ENCODE peak calls at places on chromosomes 7 and 10, in six cellular contexts. W, Y, K, Q, H and R are unnamed samples.

GRCh38 chr7:91128574-91129348 is 135.5 kb upstream of the FZD1 start:
- DNase-seq in Q (no peak), Y (no peak), W (no peak), K (no peak), H (no peak), R (no peak)

GRCh38 chr10:24465899-24466615 is 257.1 kb downstream of the KIAA1217 start:
- DNase-seq in K (no peak), Q (no peak), Y (no peak), H (no peak), W (peak; percentile 83), R (peak; percentile 79)

GRCh38 chr7:101486056-101486763 is 123.5 kb downstream of the COL26A1 start:
- DNase-seq in Q (no peak), Y (no peak), W (peak; percentile 62), H (no peak), K (no peak), R (no peak)

GRCh38 chr7:35987016-35987415 is 166.0 kb upstream of the EEPD1 start:
- DNase-seq in Q (no peak), K (no peak), Y (no peak), H (no peak), W (no peak), R (no peak)

GRCh38 chr7:4797858-4798705 is 22.7 kb downstream of the AP5Z1 start:
- DNase-seq in H (no peak), Y (peak; percentile 66), Q (peak; percentile 72), W (peak; percentile 62), K (peak; percentile 77), R (no peak)

GRCh38 chr7:151632750-151633515 is 113.2 kb upstream of the RHEB start:
- DNase-seq in H (peak; percentile 80), Y (no peak), K (peak; percentile 82), Q (peak; percentile 61), W (peak; percentile 48), R (no peak)

GRCh38 chr10:116836902-116837513 is 12.3 kb upstream of the ENO4 start:
- DNase-seq in K (no peak), Y (no peak), W (no peak), H (no peak), Q (no peak), R (no peak)

GRCh38 chr7:32164341-32164996 is 94.3 kb upstream of the PDE1C start:
- DNase-seq in H (no peak), K (no peak), Q (no peak), W (peak; percentile 63), Y (peak; percentile 41), R (peak; percentile 62)

GRCh38 chr7:109964780-109965179 is 1126.1 kb upstream of the LRRN3 start:
- DNase-seq in Y (no peak), K (no peak), W (no peak), Q (no peak), H (no peak), R (no peak)

GRCh38 chr10:122507661-122508060 is 46.3 kb downstream of the HTRA1 start:
- DNase-seq in K (no peak), Q (no peak), H (no peak), Y (no peak), W (no peak), R (no peak)

GRCh38 chr10:51344371-51344770 is 270.1 kb downstream of the PRKG1 start:
- DNase-seq in K (no peak), H (no peak), Y (no peak), W (no peak), Q (no peak), R (no peak)

GRCh38 chr10:51342381-51342780 is 268.1 kb downstream of the PRKG1 start:
- DNase-seq in H (no peak), W (no peak), Q (no peak), K (no peak), Y (no peak), R (no peak)

GRCh38 chr10:51343391-51343790 is 269.1 kb downstream of the PRKG1 start:
- DNase-seq in K (no peak), Y (no peak), W (no peak), H (no peak), Q (no peak), R (no peak)

GRCh38 chr10:51341216-51341615 is 266.9 kb downstream of the PRKG1 start:
- DNase-seq in W (no peak), K (no peak), Q (no peak), Y (no peak), H (no peak), R (no peak)
- H3K27ac ChIP-seq in W (no peak overlapping the region), K (no peak overlapping the region), Q (no peak overlapping the region), Y (no peak overlapping the region), H (no peak overlapping the region), R (no peak overlapping the region)

GRCh38 chr7:50147952-50148351 is 54.9 kb upstream of the ZPBP start:
- DNase-seq in Y (no peak), H (no peak), K (no peak), Q (no peak), W (no peak), R (no peak)
- H3K4me1 ChIP-seq in Y (no peaks in the 10 kb centered on the region), H (no peaks in the 10 kb centered on the region), K (no peaks in the 10 kb centered on the region), Q (no peaks in the 10 kb centered on the region), W (no peaks in the 10 kb centered on the region), R (no peaks in the 10 kb centered on the region)

DNA sequence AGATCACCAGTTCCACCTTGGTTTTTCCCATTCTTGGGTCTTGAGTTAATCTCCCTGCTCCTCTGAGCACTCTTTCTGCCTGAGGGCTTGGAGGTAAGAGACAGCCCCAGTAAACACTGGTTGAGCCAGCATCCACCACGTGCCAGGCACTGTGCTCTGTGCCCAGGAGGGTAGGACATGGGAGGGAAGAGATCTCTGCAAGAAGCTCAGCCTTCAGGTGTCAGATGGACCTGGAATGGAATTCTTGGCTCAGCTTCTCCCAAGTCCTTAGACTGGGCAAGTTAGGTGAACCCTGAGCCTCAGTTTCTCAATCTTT is 2.5 kb downstream of the ZYX start:
- DNase-seq in Q (no peak), Y (no peak), K (no peak), H (no peak), W (no peak), R (no peak)
- H3K4me3 ChIP-seq in Q (peak overlapping the region; percentile 98), Y (no peak overlapping the region), K (no peak overlapping the region), H (peak overlapping the region; percentile 10), W (no peak overlapping the region), R (no peak overlapping the region)

GRCh38 chr10:72834183-72834825 is 59.2 kb upstream of the OIT3 start:
- DNase-seq in K (no peak), Y (peak; percentile 16), H (no peak), Q (no peak), W (peak; percentile 71), R (peak; percentile 54)

GRCh38 chr10:72832701-72833100 is 60.8 kb upstream of the OIT3 start:
- DNase-seq in K (no peak), Y (no peak), Q (no peak), H (no peak), W (no peak), R (peak; percentile 45)

GRCh38 chr10:72828294-72828693 is 65.2 kb upstream of the OIT3 start:
- DNase-seq in K (no peak), H (no peak), Q (no peak), W (no peak), Y (no peak), R (no peak)

GRCh38 chr10:72830625-72831024 is 62.9 kb upstream of the OIT3 start:
- DNase-seq in Y (no peak), Q (no peak), K (no peak), H (no peak), W (no peak), R (no peak)

GRCh38 chr10:72831696-72832355 is 61.7 kb upstream of the OIT3 start:
- DNase-seq in W (no peak), Y (no peak), H (no peak), Q (no peak), K (no peak), R (no peak)
- H3K27ac ChIP-seq in W (no peak overlapping the region), Y (no peak overlapping the region), H (no peak overlapping the region), Q (no peak overlapping the region), K (no peak overlapping the region), R (no peak overlapping the region)

GRCh38 chr10:132938472-132939329 is 3.7 kb downstream of the CFAP46 start:
- DNase-seq in W (peak; percentile 36), Q (no peak), Y (no peak), H (no peak), K (peak; percentile 57), R (no peak)
- H3K4me1 ChIP-seq in W (peaks cover 4% of the 10 kb centered on the region), Q (peaks cover 7% of the 10 kb centered on the region), Y (peaks cover 1% of the 10 kb centered on the region), H (peaks cover 12% of the 10 kb centered on the region), K (no peaks in the 10 kb centered on the region), R (no peaks in the 10 kb centered on the region)

GRCh38 chr10:104329754-104330153 is 8.5 kb downstream of the ITPRIP start:
- DNase-seq in K (no peak), Q (no peak), Y (no peak), H (peak; percentile 28), W (no peak), R (peak; percentile 65)
- H3K4me3 ChIP-seq in K (no peak overlapping the region), Q (no peak overlapping the region), Y (no peak overlapping the region), H (no peak overlapping the region), W (no peak overlapping the region), R (no peak overlapping the region)

DNA sequence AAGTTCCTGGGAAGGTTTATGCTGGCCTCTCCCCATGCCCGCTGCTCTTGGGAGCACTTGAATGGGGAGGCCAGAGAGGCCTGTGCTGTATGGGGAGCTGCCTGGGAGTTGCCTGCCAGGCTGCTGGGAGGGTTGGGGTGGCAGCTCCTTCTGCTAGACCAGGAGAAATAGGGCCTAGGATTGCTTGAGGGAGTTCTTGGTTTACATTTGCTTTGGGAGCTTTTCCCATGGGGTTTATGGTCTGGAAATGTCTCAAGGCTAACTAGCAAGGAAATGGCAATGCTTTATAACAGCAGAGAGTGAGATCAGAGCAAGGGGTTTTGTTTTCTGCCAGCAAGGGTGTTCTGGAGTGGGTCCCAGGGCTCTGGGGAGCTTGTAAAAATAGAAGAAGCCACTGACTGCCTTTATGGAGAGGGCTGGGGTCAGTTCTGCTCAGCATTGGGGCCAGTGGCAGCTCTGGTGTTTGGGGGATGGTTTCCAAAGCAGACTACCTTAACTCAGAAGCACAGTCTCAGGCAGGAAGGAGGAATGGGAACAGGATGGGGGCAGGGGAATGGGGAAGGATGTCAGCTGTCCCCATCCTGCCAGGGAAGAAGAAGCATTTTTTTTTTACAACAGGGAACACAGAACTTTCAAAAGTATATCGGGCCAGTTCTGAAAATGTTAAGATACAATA is 28.6 kb downstream of the TSPAN15 start:
- DNase-seq in W (no peak), Y (no peak), Q (no peak), H (no peak), K (no peak), R (no peak)
- H3K27ac ChIP-seq in W (peak overlapping the region; percentile 78), Y (no peak overlapping the region), Q (peak overlapping the region; percentile 82), H (peak overlapping the region; percentile 84), K (peak overlapping the region; percentile 66), R (no peak overlapping the region)

GRCh38 chr10:50325449-50326188 is 74.3 kb upstream of the ASAH2 start:
- DNase-seq in W (no peak), H (peak; percentile 45), Q (peak; percentile 34), Y (peak; percentile 7), K (no peak), R (peak; percentile 80)

GRCh38 chr10:50322075-50322474 is 70.8 kb upstream of the ASAH2 start:
- DNase-seq in W (no peak), Q (no peak), Y (no peak), K (no peak), H (no peak), R (no peak)

GRCh38 chr10:50326757-50327701 is 75.7 kb upstream of the ASAH2 start:
- DNase-seq in K (no peak), H (no peak), Y (no peak), W (no peak), Q (peak; percentile 19), R (no peak)

GRCh38 chr10:50324680-50325393 is 73.5 kb upstream of the ASAH2 start:
- DNase-seq in Q (no peak), H (no peak), K (no peak), Y (no peak), W (no peak), R (no peak)
- H3K4me1 ChIP-seq in Q (peaks cover 26% of the 10 kb centered on the region), H (peaks cover 58% of the 10 kb centered on the region), K (peaks cover 3% of the 10 kb centered on the region), Y (peaks cover 8% of the 10 kb centered on the region), W (no peaks in the 10 kb centered on the region), R (peaks cover 40% of the 10 kb centered on the region)

GRCh38 chr7:27151341-27151944 is 940 bp downstream of the HOXA3 start:
- DNase-seq in Q (no peak), H (peak; percentile 41), Y (no peak), K (peak; percentile 54), W (no peak), R (peak; percentile 51)
- H3K4me3 ChIP-seq in Q (peak overlapping the region; percentile 29), H (peak overlapping the region; percentile 46), Y (no peak overlapping the region), K (peak overlapping the region; percentile 31), W (peak overlapping the region; percentile 18), R (peak overlapping the region; percentile 37)